ENCODE peak calls at places on chromosomes 4 and X, in six cellular contexts. P is stimulated activated CD4-positive, alpha-beta T cell treated with anti-CD3 and anti-CD28 coated beads, Interleukin-4, amount 100 ng/mL, for 1 hour; W is dermis microvascular lymphatic vessel endothelial cell; G is upper lobe of left lung; E is C1 segment of cervical spinal cord; T is HT-29. J is an unnamed sample.

GRCh38 chrX:13587791-13588477 is 18.5 kb downstream of the EGFL6 start:
- DNase-seq in P (no peak), W (no peak), G (no peak), E (no peak), T (no peak), J (no peak)

GRCh38 chrX:69603566-69604194 is 12.2 kb upstream of the EDA start:
- DNase-seq in P (no peak), W (no peak), G (no peak), E (no peak), T (no peak), J (no peak)

GRCh38 chr4:17058506-17058905 is 160.1 kb upstream of the LDB2 start:
- DNase-seq in P (no peak), W (no peak), G (no peak), E (no peak), T (no peak), J (no peak)

GRCh38 chrX:9656277-9656676 is 109.4 kb downstream of the GPR143 start:
- DNase-seq in P (no peak), W (peak), G (no peak), E (peak), T (no peak), J (no peak)

GRCh38 chr4:145390566-145390965 is 91.1 kb upstream of the SMAD1 start:
- DNase-seq in P (no peak), W (no peak), G (no peak), E (no peak), T (no peak), J (no peak)

GRCh38 chr4:52780627-52781354 is 29.6 kb upstream of the ERVMER34-1 start:
- DNase-seq in P (no peak), W (no peak), G (no peak), E (no peak), T (peak), J (no peak)

GRCh38 chr4:73715659-73716058 is 24.7 kb upstream of the CXCL8 start:
- DNase-seq in P (no peak), W (no peak), G (no peak), E (no peak), T (no peak), J (no peak)

GRCh38 chrX:46279925-46280313 is 265.3 kb downstream of the ZNF674 start:
- DNase-seq in P (no peak), W (peak), G (no peak), E (no peak), T (no peak), J (peak)

GRCh38 chr4:111712093-111712677 is 433.1 kb upstream of the FAM241A start:
- DNase-seq in P (no peak), W (no peak), G (no peak), E (no peak), T (no peak), J (no peak)

GRCh38 chr4:86033171-86033570 is 326.7 kb downstream of the MAPK10 start:
- DNase-seq in P (no peak), W (peak), G (peak), E (no peak), T (no peak), J (no peak)